ENCODE peak calls at places on chromosomes 13 and 19, in nine cellular contexts. One of them, this sample, is unnamed.

GRCh38 chr19:14021474-14021873 is 6.5 kb upstream of the RLN3 start:
- DNase-seq in fibroblast of mammary gland: no peak
- DNase-seq in HCT116: no peak
- DNase-seq in dorsolateral prefrontal cortex: no peak
- DNase-seq in ovary: no peak
- DNase-seq in cardiac fibroblast: no peak
- DNase-seq in glutamatergic neuron: no peak
- DNase-seq in fibroblast of pulmonary artery: no peak
- DNase-seq in tibial nerve: no peak
- DNase-seq in this sample: no peak

GRCh38 chr19:6730941-6731670 is 6.3 kb downstream of the GPR108 start:
- DNase-seq in cardiac fibroblast: no peak
- DNase-seq in HCT116: no peak
- DNase-seq in tibial nerve: no peak
- DNase-seq in glutamatergic neuron: no peak
- DNase-seq in dorsolateral prefrontal cortex: no peak
- DNase-seq in fibroblast of pulmonary artery: no peak
- DNase-seq in fibroblast of mammary gland: no peak
- DNase-seq in ovary: peak; percentile 55
- DNase-seq in this sample: no peak

GRCh38 chr19:34332027-34332786 is 32.8 kb upstream of the GPI start:
- DNase-seq in dorsolateral prefrontal cortex: no peak
- DNase-seq in fibroblast of mammary gland: no peak
- DNase-seq in HCT116: no peak
- DNase-seq in glutamatergic neuron: no peak
- DNase-seq in tibial nerve: no peak
- DNase-seq in cardiac fibroblast: no peak
- DNase-seq in ovary: no peak
- DNase-seq in fibroblast of pulmonary artery: no peak
- DNase-seq in this sample: no peak

GRCh38 chr13:41960195-41960699 is 662 bp downstream of the VWA8 start:
- DNase-seq in tibial nerve: no peak
- DNase-seq in fibroblast of mammary gland: peak; percentile 53
- DNase-seq in ovary: no peak
- DNase-seq in cardiac fibroblast: peak; percentile 50
- DNase-seq in glutamatergic neuron: no peak
- DNase-seq in dorsolateral prefrontal cortex: no peak
- DNase-seq in HCT116: no peak
- DNase-seq in fibroblast of pulmonary artery: peak; percentile 29
- DNase-seq in this sample: no peak

GRCh38 chr19:47226426-47227346 is 4.3 kb downstream of the BBC3 start:
- DNase-seq in HCT116: peak; percentile 76
- DNase-seq in glutamatergic neuron: peak; percentile 64
- DNase-seq in fibroblast of mammary gland: peak; percentile 73
- DNase-seq in dorsolateral prefrontal cortex: no peak
- DNase-seq in tibial nerve: peak; percentile 72
- DNase-seq in fibroblast of pulmonary artery: peak; percentile 68
- DNase-seq in ovary: peak; percentile 69
- DNase-seq in cardiac fibroblast: peak; percentile 83
- DNase-seq in this sample: peak; percentile 85

GRCh38 chr13:45783346-45784043 is 68.1 kb downstream of the SIAH3 start:
- DNase-seq in ovary: no peak
- DNase-seq in tibial nerve: no peak
- DNase-seq in fibroblast of mammary gland: no peak
- DNase-seq in cardiac fibroblast: no peak
- DNase-seq in HCT116: no peak
- DNase-seq in dorsolateral prefrontal cortex: no peak
- DNase-seq in glutamatergic neuron: no peak
- DNase-seq in fibroblast of pulmonary artery: no peak
- DNase-seq in this sample: no peak

GRCh38 chr13:75480691-75481175 is 1.2 kb downstream of the TBC1D4 start:
- DNase-seq in ovary: peak; percentile 69
- DNase-seq in fibroblast of mammary gland: peak; percentile 63
- DNase-seq in fibroblast of pulmonary artery: peak; percentile 46
- DNase-seq in dorsolateral prefrontal cortex: no peak
- DNase-seq in tibial nerve: peak; percentile 16
- DNase-seq in glutamatergic neuron: peak; percentile 54
- DNase-seq in cardiac fibroblast: peak; percentile 57
- DNase-seq in HCT116: peak; percentile 63
- DNase-seq in this sample: peak; percentile 88

GRCh38 chr19:58563823-58564222 is 5.4 kb upstream of the UBE2M start:
- DNase-seq in dorsolateral prefrontal cortex: peak; percentile 25
- DNase-seq in fibroblast of mammary gland: no peak
- DNase-seq in glutamatergic neuron: no peak
- DNase-seq in ovary: no peak
- DNase-seq in HCT116: no peak
- DNase-seq in tibial nerve: no peak
- DNase-seq in fibroblast of pulmonary artery: no peak
- DNase-seq in cardiac fibroblast: no peak
- DNase-seq in this sample: no peak

GRCh38 chr13:40123962-40124647 is 468.6 kb downstream of the COG6 start:
- DNase-seq in glutamatergic neuron: no peak
- DNase-seq in tibial nerve: no peak
- DNase-seq in ovary: no peak
- DNase-seq in fibroblast of pulmonary artery: no peak
- DNase-seq in dorsolateral prefrontal cortex: no peak
- DNase-seq in HCT116: no peak
- DNase-seq in cardiac fibroblast: no peak
- DNase-seq in fibroblast of mammary gland: no peak
- DNase-seq in this sample: no peak

GRCh38 chr19:44644391-44645016 is 794 bp downstream of the PVR start:
- DNase-seq in cardiac fibroblast: peak; percentile 49
- DNase-seq in dorsolateral prefrontal cortex: no peak
- DNase-seq in ovary: no peak
- DNase-seq in HCT116: no peak
- DNase-seq in fibroblast of mammary gland: peak; percentile 34
- DNase-seq in fibroblast of pulmonary artery: peak; percentile 37
- DNase-seq in tibial nerve: no peak
- DNase-seq in glutamatergic neuron: no peak
- DNase-seq in this sample: no peak

GRCh38 chr19:11737964-11738745 is 591 bp downstream of the ZNF823 start:
- DNase-seq in cardiac fibroblast: peak; percentile 27
- DNase-seq in ovary: peak; percentile 37
- DNase-seq in HCT116: no peak
- DNase-seq in tibial nerve: peak; percentile 32
- DNase-seq in dorsolateral prefrontal cortex: no peak
- DNase-seq in fibroblast of mammary gland: peak; percentile 4
- DNase-seq in glutamatergic neuron: peak; percentile 53
- DNase-seq in fibroblast of pulmonary artery: peak; percentile 22
- DNase-seq in this sample: peak; percentile 83

GRCh38 chr13:29993716-29994488 is 143.5 kb upstream of the UBL3 start:
- DNase-seq in glutamatergic neuron: no peak
- DNase-seq in fibroblast of mammary gland: peak; percentile 93
- DNase-seq in tibial nerve: no peak
- DNase-seq in fibroblast of pulmonary artery: peak; percentile 10
- DNase-seq in cardiac fibroblast: peak; percentile 76
- DNase-seq in HCT116: no peak
- DNase-seq in ovary: no peak
- DNase-seq in dorsolateral prefrontal cortex: no peak
- DNase-seq in this sample: no peak

GRCh38 chr19:41328157-41328817 is 18.3 kb downstream of the CCDC97 start:
- DNase-seq in fibroblast of pulmonary artery: no peak
- DNase-seq in cardiac fibroblast: peak; percentile 21
- DNase-seq in HCT116: no peak
- DNase-seq in fibroblast of mammary gland: no peak
- DNase-seq in glutamatergic neuron: no peak
- DNase-seq in ovary: no peak
- DNase-seq in tibial nerve: no peak
- DNase-seq in dorsolateral prefrontal cortex: no peak
- DNase-seq in this sample: no peak

GRCh38 chr19:12838893-12839656 is 760 bp downstream of the MAST1 start:
- DNase-seq in HCT116: no peak
- DNase-seq in fibroblast of pulmonary artery: no peak
- DNase-seq in ovary: no peak
- DNase-seq in cardiac fibroblast: no peak
- DNase-seq in dorsolateral prefrontal cortex: no peak
- DNase-seq in fibroblast of mammary gland: no peak
- DNase-seq in tibial nerve: no peak
- DNase-seq in glutamatergic neuron: peak; percentile 47
- DNase-seq in this sample: no peak

GRCh38 chr19:50380137-50380536 is 3.9 kb downstream of the NR1H2 start:
- DNase-seq in HCT116: no peak
- DNase-seq in dorsolateral prefrontal cortex: no peak
- DNase-seq in fibroblast of pulmonary artery: no peak
- DNase-seq in fibroblast of mammary gland: peak; percentile 37
- DNase-seq in tibial nerve: no peak
- DNase-seq in ovary: no peak
- DNase-seq in cardiac fibroblast: no peak
- DNase-seq in glutamatergic neuron: no peak
- DNase-seq in this sample: no peak

GRCh38 chr19:18220632-18221275 is 5.5 kb downstream of the PDE4C start:
- DNase-seq in glutamatergic neuron: no peak
- DNase-seq in ovary: no peak
- DNase-seq in cardiac fibroblast: no peak
- DNase-seq in fibroblast of mammary gland: no peak
- DNase-seq in fibroblast of pulmonary artery: no peak
- DNase-seq in dorsolateral prefrontal cortex: no peak
- DNase-seq in HCT116: no peak
- DNase-seq in tibial nerve: no peak
- DNase-seq in this sample: peak; percentile 67

GRCh38 chr19:29478578-29479565 is 46.9 kb upstream of the VSTM2B start:
- DNase-seq in tibial nerve: no peak
- DNase-seq in glutamatergic neuron: peak; percentile 74
- DNase-seq in dorsolateral prefrontal cortex: no peak
- DNase-seq in ovary: no peak
- DNase-seq in fibroblast of pulmonary artery: no peak
- DNase-seq in HCT116: peak; percentile 3
- DNase-seq in cardiac fibroblast: no peak
- DNase-seq in fibroblast of mammary gland: no peak
- DNase-seq in this sample: peak; percentile 10
- TF ChIP-seq CTCF in tibial nerve: no peak
- TF ChIP-seq CTCF in glutamatergic neuron: peak; percentile 59
- TF ChIP-seq CTCF in dorsolateral prefrontal cortex: peak; percentile 56
- TF ChIP-seq CTCF in ovary: no peak
- TF ChIP-seq CTCF in fibroblast of pulmonary artery: no peak
- TF ChIP-seq CTCF in HCT116: peak; percentile 71
- TF ChIP-seq CTCF in cardiac fibroblast: no peak
- TF ChIP-seq CTCF in fibroblast of mammary gland: peak; percentile 4
- TF ChIP-seq CTCF in this sample: no peak

GRCh38 chr13:101453784-101454201 is 1.3 kb downstream of the ITGBL1 start:
- DNase-seq in fibroblast of pulmonary artery: no peak
- DNase-seq in ovary: peak; percentile 14
- DNase-seq in glutamatergic neuron: no peak
- DNase-seq in fibroblast of mammary gland: no peak
- DNase-seq in tibial nerve: no peak
- DNase-seq in HCT116: no peak
- DNase-seq in cardiac fibroblast: no peak
- DNase-seq in dorsolateral prefrontal cortex: no peak
- DNase-seq in this sample: no peak
- TF ChIP-seq CTCF in fibroblast of pulmonary artery: no peak
- TF ChIP-seq CTCF in ovary: no peak
- TF ChIP-seq CTCF in glutamatergic neuron: no peak
- TF ChIP-seq CTCF in fibroblast of mammary gland: no peak
- TF ChIP-seq CTCF in tibial nerve: peak; percentile 47
- TF ChIP-seq CTCF in HCT116: no peak
- TF ChIP-seq CTCF in cardiac fibroblast: no peak
- TF ChIP-seq CTCF in dorsolateral prefrontal cortex: peak; percentile 39
- TF ChIP-seq CTCF in this sample: no peak

GRCh38 chr13:110713642-110713952 is at the start of gene ING1:
- DNase-seq in fibroblast of pulmonary artery: no peak
- DNase-seq in ovary: no peak
- DNase-seq in glutamatergic neuron: no peak
- DNase-seq in tibial nerve: no peak
- DNase-seq in cardiac fibroblast: no peak
- DNase-seq in dorsolateral prefrontal cortex: no peak
- DNase-seq in fibroblast of mammary gland: no peak
- DNase-seq in HCT116: no peak
- DNase-seq in this sample: no peak

GRCh38 chr13:110714798-110715394 is 1.4 kb downstream of the ING1 start:
- DNase-seq in ovary: peak; percentile 81
- DNase-seq in tibial nerve: peak; percentile 41
- DNase-seq in fibroblast of pulmonary artery: peak; percentile 50
- DNase-seq in glutamatergic neuron: peak; percentile 67
- DNase-seq in HCT116: no peak
- DNase-seq in fibroblast of mammary gland: peak; percentile 34
- DNase-seq in cardiac fibroblast: peak; percentile 44
- DNase-seq in dorsolateral prefrontal cortex: peak; percentile 51
- DNase-seq in this sample: peak; percentile 62

GRCh38 chr13:110713981-110714797 is 689 bp downstream of the ING1 start:
- DNase-seq in dorsolateral prefrontal cortex: peak; percentile 58
- DNase-seq in tibial nerve: peak; percentile 31
- DNase-seq in HCT116: no peak
- DNase-seq in ovary: peak; percentile 74
- DNase-seq in fibroblast of pulmonary artery: peak; percentile 47
- DNase-seq in fibroblast of mammary gland: peak; percentile 31
- DNase-seq in glutamatergic neuron: peak; percentile 62
- DNase-seq in cardiac fibroblast: peak; percentile 50
- DNase-seq in this sample: peak; percentile 51

GRCh38 chr13:110716235-110716505 is 2.7 kb downstream of the ING1 start:
- DNase-seq in fibroblast of pulmonary artery: peak; percentile 19
- DNase-seq in cardiac fibroblast: peak; percentile 40
- DNase-seq in HCT116: no peak
- DNase-seq in tibial nerve: peak; percentile 28
- DNase-seq in glutamatergic neuron: peak; percentile 57
- DNase-seq in ovary: no peak
- DNase-seq in dorsolateral prefrontal cortex: no peak
- DNase-seq in fibroblast of mammary gland: peak; percentile 43
- DNase-seq in this sample: peak; percentile 62

GRCh38 chr13:110715395-110716234 is 2.1 kb downstream of the ING1 start:
- DNase-seq in dorsolateral prefrontal cortex: peak; percentile 99
- DNase-seq in tibial nerve: peak; percentile 96
- DNase-seq in cardiac fibroblast: peak; percentile 100
- DNase-seq in fibroblast of mammary gland: peak; percentile 99
- DNase-seq in glutamatergic neuron: peak; percentile 97
- DNase-seq in ovary: peak; percentile 96
- DNase-seq in HCT116: peak; percentile 99
- DNase-seq in fibroblast of pulmonary artery: peak; percentile 100
- DNase-seq in this sample: peak; percentile 100
- TF ChIP-seq CTCF in dorsolateral prefrontal cortex: no peak
- TF ChIP-seq CTCF in tibial nerve: peak; percentile 44
- TF ChIP-seq CTCF in cardiac fibroblast: no peak
- TF ChIP-seq CTCF in fibroblast of mammary gland: no peak
- TF ChIP-seq CTCF in glutamatergic neuron: no peak
- TF ChIP-seq CTCF in ovary: peak; percentile 43
- TF ChIP-seq CTCF in HCT116: no peak
- TF ChIP-seq CTCF in fibroblast of pulmonary artery: no peak
- TF ChIP-seq CTCF in this sample: peak; percentile 18

DNA sequence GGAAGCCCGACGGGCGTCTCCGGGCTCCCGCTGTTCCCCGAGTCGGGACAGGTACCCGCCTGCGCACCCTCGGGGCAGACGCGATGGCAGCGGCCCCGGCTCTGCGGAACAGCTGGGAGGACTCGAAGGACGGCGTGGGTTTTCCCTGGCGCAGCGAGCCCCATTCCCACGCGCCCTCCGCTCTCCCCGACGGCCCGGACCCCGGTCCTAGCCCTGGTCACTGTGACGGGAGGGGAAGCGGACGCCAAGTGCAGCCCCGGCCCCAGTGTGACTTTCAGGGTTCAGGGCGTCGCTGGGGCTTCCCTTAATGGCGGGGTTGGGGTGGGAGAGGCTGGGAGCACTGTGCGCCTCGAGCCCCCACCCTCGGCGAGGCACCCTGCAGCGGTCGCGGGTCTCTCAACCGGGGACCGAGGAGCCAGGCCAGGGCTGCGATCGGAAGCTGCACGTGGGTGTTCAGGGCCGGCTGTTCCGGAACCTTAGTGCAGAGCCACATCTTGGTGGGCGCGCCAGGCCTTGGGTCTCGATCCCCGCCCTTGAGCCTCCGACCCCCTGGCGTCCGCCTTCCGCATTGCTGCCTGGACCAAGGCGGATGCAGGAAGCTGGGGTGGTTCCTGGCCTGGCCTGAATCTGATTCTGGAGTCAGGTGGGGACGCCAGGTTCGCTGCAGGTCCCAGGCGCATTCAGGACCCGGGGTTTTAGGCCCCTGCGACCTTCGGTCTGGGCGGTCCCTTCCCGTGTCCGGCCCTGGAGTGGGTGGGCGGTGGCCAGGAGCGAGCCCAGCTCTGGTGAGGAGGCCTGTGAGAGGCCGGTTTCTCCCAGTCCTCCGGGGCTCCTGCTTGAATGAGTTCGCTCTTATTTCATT is 3.5 kb downstream of the LGALS7B start:
- DNase-seq in tibial nerve: no peak
- DNase-seq in ovary: no peak
- DNase-seq in cardiac fibroblast: no peak
- DNase-seq in glutamatergic neuron: peak; percentile 80
- DNase-seq in fibroblast of mammary gland: peak; percentile 18
- DNase-seq in dorsolateral prefrontal cortex: no peak
- DNase-seq in fibroblast of pulmonary artery: peak; percentile 26
- DNase-seq in HCT116: no peak
- DNase-seq in this sample: no peak
- TF ChIP-seq CTCF in tibial nerve: peak; percentile 74
- TF ChIP-seq CTCF in ovary: no peak
- TF ChIP-seq CTCF in cardiac fibroblast: peak; percentile 27
- TF ChIP-seq CTCF in glutamatergic neuron: peak; percentile 80
- TF ChIP-seq CTCF in fibroblast of mammary gland: peak; percentile 36
- TF ChIP-seq CTCF in dorsolateral prefrontal cortex: no peak
- TF ChIP-seq CTCF in fibroblast of pulmonary artery: peak; percentile 29
- TF ChIP-seq CTCF in HCT116: no peak
- TF ChIP-seq CTCF in this sample: no peak